ENCODE peak calls at places on chromosome 16, in four cellular contexts. N is OCI-LY7, K is PC-3, R is SK-N-SH. M is an unnamed sample.

GRCh38 chr16:30604316-30604947 is 5.8 kb downstream of the ZNF689 start:
- DNase-seq in N (no peak), K (no peak), R (no peak), M (no peak)

GRCh38 chr16:24336491-24336890 is 80.4 kb downstream of the CACNG3 start:
- DNase-seq in N (no peak), K (no peak), R (no peak), M (no peak)

GRCh38 chr16:24036614-24037013 is 200.8 kb downstream of the PRKCB start:
- DNase-seq in N (peak; percentile 55), K (peak; percentile 55), R (peak; percentile 79), M (peak; percentile 29)

GRCh38 chr16:80852261-80852872 is 48.0 kb upstream of the CDYL2 start:
- DNase-seq in N (peak; percentile 31), K (peak; percentile 69), R (peak; percentile 13), M (peak; percentile 36)

GRCh38 chr16:30741461-30741914 is 6.7 kb upstream of the PHKG2 start:
- DNase-seq in N (no peak), K (peak; percentile 95), R (no peak), M (peak; percentile 68)

GRCh38 chr16:29700253-29700987 is 21.4 kb downstream of the QPRT start:
- DNase-seq in N (peak; percentile 74), K (peak; percentile 81), R (peak; percentile 88), M (peak; percentile 84)

GRCh38 chr16:81214745-81215166 is 23.7 kb upstream of the BCO1 start:
- DNase-seq in N (no peak), K (peak; percentile 27), R (no peak), M (peak; percentile 37)

GRCh38 chr16:29702307-29702706 is 23.3 kb downstream of the QPRT start:
- DNase-seq in N (peak; percentile 28), K (no peak), R (no peak), M (no peak)

GRCh38 chr16:20323591-20324117 is 3.7 kb downstream of the GP2 start:
- DNase-seq in N (no peak), K (no peak), R (no peak), M (no peak)

GRCh38 chr16:47970291-47970931 is 185.4 kb downstream of the ABCC12 start:
- DNase-seq in N (peak; percentile 12), K (peak; percentile 65), R (no peak), M (no peak)

GRCh38 chr16:70430667-70431536 is 8.0 kb downstream of the ST3GAL2 start:
- DNase-seq in N (peak; percentile 94), K (peak; percentile 12), R (no peak), M (no peak)

GRCh38 chr16:68345351-68345810 is 34.6 kb downstream of the PRMT7 start:
- DNase-seq in N (no peak), K (no peak), R (no peak), M (no peak)

GRCh38 chr16:3566990-3567389 is 10.2 kb downstream of the NLRC3 start:
- DNase-seq in N (no peak), K (no peak), R (no peak), M (no peak)

GRCh38 chr16:75804368-75804767 is 78.1 kb upstream of the CPHXL start:
- DNase-seq in N (no peak), K (no peak), R (no peak), M (no peak)

GRCh38 chr16:70734522-70734921 is 48.7 kb upstream of the MTSS2 start:
- DNase-seq in N (no peak), K (no peak), R (no peak), M (no peak)

GRCh38 chr16:71894229-71894920 is 956 bp upstream of the IST1 start:
- DNase-seq in N (peak; percentile 43), K (peak; percentile 59), R (peak; percentile 37), M (peak; percentile 43)

GRCh38 chr16:68281368-68282063 is 17.2 kb downstream of the SLC7A6 start:
- DNase-seq in N (no peak), K (no peak), R (no peak), M (no peak)

GRCh38 chr16:79270011-79270410 is 330.5 kb downstream of the MAF start:
- DNase-seq in N (no peak), K (no peak), R (no peak), M (no peak)

GRCh38 chr16:50067290-50067853 is 1.6 kb downstream of the HEATR3 start:
- DNase-seq in N (peak; percentile 71), K (peak; percentile 36), R (peak; percentile 53), M (peak; percentile 22)

GRCh38 chr16:89918453-89919347 is at the start of gene MC1R:
- DNase-seq in N (peak; percentile 87), K (no peak), R (peak; percentile 72), M (peak; percentile 26)

GRCh38 chr16:55453909-55454308 is 25.1 kb upstream of the MMP2 start:
- DNase-seq in N (no peak), K (no peak), R (no peak), M (no peak)

GRCh38 chr16:89722392-89723278 is 1.3 kb downstream of the ZNF276 start:
- DNase-seq in N (no peak), K (peak; percentile 82), R (no peak), M (peak; percentile 56)

GRCh38 chr16:29876578-29877249 is 13.7 kb upstream of the CDIPT start:
- DNase-seq in N (no peak), K (no peak), R (no peak), M (no peak)

GRCh38 chr16:20901441-20902112 is 1.0 kb downstream of the LYRM1 start:
- DNase-seq in N (peak; percentile 67), K (peak; percentile 88), R (peak; percentile 66), M (no peak)

GRCh38 chr16:11326084-11326736 is 19.0 kb upstream of the RMI2 start:
- DNase-seq in N (no peak), K (no peak), R (no peak), M (no peak)

GRCh38 chr16:22189473-22190168 is 16.5 kb upstream of the EEF2K start:
- DNase-seq in N (peak; percentile 79), K (peak; percentile 41), R (peak; percentile 55), M (no peak)

GRCh38 chr16:76176153-76176552 is 101.0 kb upstream of the CNTNAP4 start:
- DNase-seq in N (no peak), K (no peak), R (no peak), M (no peak)

GRCh38 chr16:66261826-66262225 is 104.7 kb upstream of the CDH5 start:
- DNase-seq in N (no peak), K (no peak), R (no peak), M (no peak)

GRCh38 chr16:66263168-66263972 is 103.1 kb upstream of the CDH5 start:
- DNase-seq in N (no peak), K (no peak), R (no peak), M (no peak)

GRCh38 chr16:66263973-66264310 is 102.5 kb upstream of the CDH5 start:
- DNase-seq in N (no peak), K (no peak), R (no peak), M (no peak)

GRCh38 chr16:66260522-66261290 is 105.8 kb upstream of the CDH5 start:
- DNase-seq in N (no peak), K (no peak), R (no peak), M (no peak)

GRCh38 chr16:66262253-66263167 is 104.0 kb upstream of the CDH5 start:
- DNase-seq in N (no peak), K (no peak), R (no peak), M (no peak)
- H3K27ac ChIP-seq in N (no peak overlapping the region), K (no peak overlapping the region), R (no peak overlapping the region), M (no peak overlapping the region)

GRCh38 chr16:86735727-86736126 is 157.4 kb downstream of the FOXL1 start:
- DNase-seq in N (no peak), K (no peak), R (no peak), M (no peak)

GRCh38 chr16:86739808-86740207 is 161.5 kb downstream of the FOXL1 start:
- DNase-seq in N (no peak), K (no peak), R (no peak), M (no peak)

GRCh38 chr16:86739178-86739577 is 160.8 kb downstream of the FOXL1 start:
- DNase-seq in N (no peak), K (no peak), R (no peak), M (no peak)

GRCh38 chr16:86734559-86735480 is 156.5 kb downstream of the FOXL1 start:
- DNase-seq in N (no peak), K (no peak), R (no peak), M (no peak)

DNA sequence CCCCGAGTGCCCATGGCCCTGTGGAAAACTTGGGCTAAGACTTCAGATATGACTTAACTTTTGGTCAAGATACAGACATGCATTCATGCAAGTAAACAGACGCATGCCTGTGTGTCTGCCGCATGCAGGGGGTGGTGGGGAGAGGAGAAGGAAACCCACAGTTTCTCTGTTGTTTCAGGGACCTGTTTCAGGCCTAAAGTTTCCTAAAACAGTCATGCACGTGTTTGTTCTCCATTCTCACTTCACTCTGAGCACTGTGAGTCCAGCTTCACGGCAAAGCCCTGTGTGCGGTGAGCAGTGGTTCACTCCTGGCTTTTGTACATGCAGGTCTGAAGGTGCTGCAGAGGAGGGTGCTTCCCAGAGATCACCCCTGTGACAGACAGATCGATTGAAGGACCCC is 158.7 kb downstream of the FOXL1 start:
- DNase-seq in N (no peak), K (no peak), R (no peak), M (no peak)
- H3K4me1 ChIP-seq in N (no peaks in the 10 kb centered on the region), K (peaks cover 16% of the 10 kb centered on the region), R (peaks cover 23% of the 10 kb centered on the region), M (peaks cover 2% of the 10 kb centered on the region)

GRCh38 chr16:57179429-57179828 is 6.4 kb downstream of the PSME3IP1 start:
- DNase-seq in N (no peak), K (no peak), R (peak; percentile 66), M (no peak)

GRCh38 chr16:57178296-57178695 is 7.5 kb downstream of the PSME3IP1 start:
- DNase-seq in N (no peak), K (no peak), R (no peak), M (no peak)

GRCh38 chr16:57175896-57176295 is 9.9 kb downstream of the PSME3IP1 start:
- DNase-seq in N (no peak), K (no peak), R (no peak), M (no peak)

GRCh38 chr16:57184113-57184512 is 1.7 kb downstream of the PSME3IP1 start:
- DNase-seq in N (no peak), K (no peak), R (no peak), M (no peak)

DNA sequence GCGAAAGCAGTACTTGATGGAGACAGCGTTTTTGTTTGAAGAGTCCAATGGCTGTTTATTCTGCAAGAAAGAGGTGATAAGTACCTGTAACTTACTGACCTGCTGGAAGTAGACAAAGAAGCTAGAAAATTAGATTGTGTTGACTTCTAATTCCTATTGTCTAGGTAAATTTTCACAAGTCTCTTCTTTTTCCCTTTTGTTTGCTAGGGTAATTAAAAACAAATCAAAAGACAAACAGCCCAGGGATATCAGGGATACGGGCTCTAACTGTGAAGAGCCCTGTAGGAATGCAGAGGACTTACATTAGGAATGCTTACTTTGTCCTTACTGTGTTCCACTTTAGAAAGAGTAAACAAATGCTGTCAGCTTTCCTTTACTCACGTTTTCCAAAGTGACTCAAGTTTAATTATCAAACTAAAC is 7.0 kb downstream of the PSME3IP1 start:
- DNase-seq in N (no peak), K (no peak), R (no peak), M (no peak)
- TF ChIP-seq EZH2phosphoT487 in N (no peak), K (no peak), R (no peak), M (no peak)

GRCh38 chr16:85536073-85536410 is 77.1 kb upstream of the GSE1 start:
- DNase-seq in N (no peak), K (no peak), R (no peak), M (no peak)

GRCh38 chr16:85537331-85537788 is 75.8 kb upstream of the GSE1 start:
- DNase-seq in N (no peak), K (no peak), R (no peak), M (no peak)

GRCh38 chr16:85536411-85537330 is 76.5 kb upstream of the GSE1 start:
- DNase-seq in N (no peak), K (no peak), R (no peak), M (no peak)

GRCh38 chr16:85534536-85535351 is 78.4 kb upstream of the GSE1 start:
- DNase-seq in N (no peak), K (no peak), R (no peak), M (no peak)

GRCh38 chr16:85535352-85536072 is 77.6 kb upstream of the GSE1 start:
- DNase-seq in N (no peak), K (no peak), R (no peak), M (no peak)
- H3K27ac ChIP-seq in N (no peak overlapping the region), K (no peak overlapping the region), R (no peak overlapping the region), M (no peak overlapping the region)

GRCh38 chr16:1301562-1301961 is 7.9 kb upstream of the UBE2I start:
- DNase-seq in N (no peak), K (no peak), R (no peak), M (no peak)
- H3K4me1 ChIP-seq in N (peaks cover 40% of the 10 kb centered on the region), K (peaks cover 25% of the 10 kb centered on the region), R (peaks cover 3% of the 10 kb centered on the region), M (peaks cover 95% of the 10 kb centered on the region)